ENCODE peak calls at places on chromosome 15, in nine cellular contexts. I is activated B cell treated with CpG ODN at 0.5 μM for 24 hours, R is NCI-H2081, Q is activated gamma-delta T cell treated with Interleukin-2 at 50 U/mL for 16 hours, J is T-helper 17 cell, B is NCI-H446 treated with DMSO at 0.1 percent for 48 hours, F is stomach, P is iPS-NIHi11, A is RCC 7860. E is an unnamed sample.
A peak's percentile ranks its signal among the peaks of the same experiment; 100 is the strongest.

GRCh38 chr15:88834211-88834812 is 31.1 kb downstream of the ACAN start:
- DNase-seq in I (no peak), A (no peak), J (no peak), F (peak; percentile 37), Q (peak; percentile 11), B (no peak), R (no peak), P (peak; percentile 74), E (peak; percentile 76)

GRCh38 chr15:81789403-81789802 is 256.4 kb downstream of the MEX3B start:
- DNase-seq in J (no peak), A (no peak), B (no peak), I (no peak), R (no peak), Q (no peak), P (no peak), F (no peak), E (no peak)

GRCh38 chr15:70195808-70196304 is 98.1 kb upstream of the TLE3 start:
- DNase-seq in J (no peak), B (no peak), Q (no peak), P (peak; percentile 63), F (peak; percentile 37), I (no peak), R (no peak), A (peak; percentile 73), E (peak; percentile 97)

GRCh38 chr15:68428431-68428940 is 3.5 kb downstream of the ITGA11 start:
- DNase-seq in F (no peak), R (no peak), P (no peak), B (no peak), J (no peak), A (no peak), Q (no peak), I (no peak), E (no peak)

GRCh38 chr15:95439812-95440380 is 890.6 kb upstream of the NR2F2 start:
- DNase-seq in R (no peak), J (no peak), Q (no peak), A (no peak), P (no peak), F (no peak), B (no peak), I (no peak), E (no peak)

GRCh38 chr15:89808160-89808870 is 6.3 kb downstream of the ANPEP start:
- DNase-seq in R (no peak), P (no peak), F (no peak), J (no peak), Q (no peak), B (no peak), A (no peak), I (no peak), E (no peak)

GRCh38 chr15:71588746-71589145 is 221.6 kb upstream of the NR2E3 start:
- DNase-seq in R (no peak), J (no peak), F (no peak), P (no peak), B (no peak), A (peak; percentile 27), I (no peak), Q (no peak), E (peak; percentile 73)

GRCh38 chr15:82952156-82953081 is at the start of gene HOMER2:
- DNase-seq in A (no peak), J (no peak), Q (no peak), I (peak; percentile 26), P (peak; percentile 80), B (no peak), F (peak; percentile 85), R (peak; percentile 52), E (no peak)

GRCh38 chr15:87129916-87130315 is 1050.2 kb downstream of the AGBL1 start:
- DNase-seq in P (no peak), R (no peak), B (no peak), A (no peak), F (no peak), I (no peak), J (no peak), Q (no peak), E (no peak)

GRCh38 chr15:66138096-66138783 is 115.3 kb downstream of the MEGF11 start:
- DNase-seq in A (no peak), Q (no peak), F (no peak), P (no peak), R (no peak), I (no peak), J (no peak), B (no peak), E (no peak)

GRCh38 chr15:45871121-45871855 is 236.5 kb downstream of the SQOR start:
- DNase-seq in F (no peak), I (no peak), Q (no peak), R (no peak), P (no peak), B (no peak), A (no peak), J (no peak), E (no peak)

GRCh38 chr15:52086001-52086786 is 26.4 kb downstream of the BCL2L10 start:
- DNase-seq in A (no peak), Q (no peak), P (no peak), I (no peak), J (no peak), R (no peak), B (no peak), F (no peak), E (no peak)

GRCh38 chr15:74172751-74173544 is 562 bp upstream of the ISLR start:
- DNase-seq in R (no peak), A (no peak), I (no peak), Q (no peak), F (peak; percentile 34), J (no peak), P (peak; percentile 79), B (no peak), E (peak; percentile 79)

GRCh38 chr15:52567886-52568568 is 803 bp downstream of the ARPP19 start:
- DNase-seq in J (no peak), Q (peak; percentile 24), B (no peak), P (peak; percentile 34), R (peak; percentile 35), A (peak; percentile 40), I (no peak), F (peak; percentile 48), E (peak; percentile 10)

GRCh38 chr15:94383706-94384105 is 152.3 kb downstream of the MCTP2 start:
- DNase-seq in J (no peak), P (no peak), Q (no peak), R (no peak), F (no peak), A (no peak), I (no peak), B (no peak), E (no peak)

GRCh38 chr15:68561901-68562300 is 16.9 kb upstream of the CORO2B start:
- DNase-seq in P (no peak), B (no peak), Q (no peak), R (no peak), A (no peak), F (no peak), J (no peak), I (no peak), E (no peak)

GRCh38 chr15:101000271-101000681 is 81.1 kb downstream of the LRRK1 start:
- DNase-seq in I (no peak), J (no peak), F (no peak), B (no peak), Q (no peak), P (peak; percentile 53), R (no peak), A (no peak), E (no peak)

GRCh38 chr15:47184405-47185221 is 532.7 kb upstream of the SEMA6D start:
- DNase-seq in A (no peak), B (peak; percentile 56), Q (no peak), I (no peak), J (no peak), P (peak; percentile 50), R (peak; percentile 74), F (no peak), E (peak; percentile 21)